ENCODE peak calls at places on chromosomes 12 and 14, in six cellular contexts. E, W, M, S, C and T are unnamed samples.

GRCh38 chr14:103708750-103709187 is 6.5 kb downstream of the XRCC3 start:
- ATAC-seq in E (no peak), W (no peak), M (no peak), S (no peak), C (no peak), T (peak; percentile 42)

GRCh38 chr14:75871181-75871880 is 110.5 kb downstream of the TGFB3 start:
- ATAC-seq in E (no peak), W (no peak), M (no peak), S (no peak), C (no peak), T (no peak)

GRCh38 chr12:21054334-21054733 is 76.7 kb upstream of the SLCO1B1 start:
- ATAC-seq in E (no peak), W (no peak), M (no peak), S (no peak), C (no peak), T (peak; percentile 86)

GRCh38 chr14:63938198-63939005 is 85.6 kb downstream of the SYNE2 start:
- ATAC-seq in E (no peak), W (peak; percentile 84), M (no peak), S (no peak), C (no peak), T (no peak)

GRCh38 chr14:99436247-99437180 is 44.1 kb downstream of the SETD3 start:
- ATAC-seq in E (no peak), W (no peak), M (peak; percentile 65), S (no peak), C (no peak), T (no peak)

GRCh38 chr14:89198544-89199329 is 218.3 kb downstream of the FOXN3 start:
- ATAC-seq in E (no peak), W (no peak), M (peak; percentile 79), S (no peak), C (no peak), T (peak; percentile 35)

GRCh38 chr14:99334277-99334676 is 62.3 kb upstream of the BCL11B start:
- ATAC-seq in E (no peak), W (no peak), M (no peak), S (no peak), C (no peak), T (no peak)

GRCh38 chr12:89280833-89281533 is 71.3 kb downstream of the DUSP6 start:
- ATAC-seq in E (no peak), W (no peak), M (no peak), S (no peak), C (peak; percentile 49), T (no peak)

GRCh38 chr12:24489939-24490338 is 459.0 kb downstream of the BCAT1 start:
- ATAC-seq in E (no peak), W (no peak), M (no peak), S (no peak), C (no peak), T (no peak)

GRCh38 chr14:93579178-93579577 is 148.4 kb downstream of the UNC79 start:
- ATAC-seq in E (no peak), W (no peak), M (no peak), S (no peak), C (no peak), T (no peak)

GRCh38 chr12:117502233-117502632 is 140.8 kb upstream of the NOS1 start:
- ATAC-seq in E (no peak), W (no peak), M (no peak), S (no peak), C (no peak), T (no peak)

GRCh38 chr12:117502633-117503032 is 141.2 kb upstream of the NOS1 start:
- ATAC-seq in E (no peak), W (no peak), M (no peak), S (no peak), C (no peak), T (no peak)

GRCh38 chr12:52175411-52176350 is 16.1 kb downstream of the KRT80 start:
- ATAC-seq in E (peak; percentile 54), W (peak; percentile 76), M (no peak), S (peak; percentile 50), C (peak; percentile 62), T (peak; percentile 24)

GRCh38 chr12:75269209-75269608 is 59.6 kb upstream of the KCNC2 start:
- ATAC-seq in E (no peak), W (peak; percentile 38), M (no peak), S (no peak), C (no peak), T (no peak)

GRCh38 chr14:92625213-92625612 is 111.6 kb downstream of the RIN3 start:
- ATAC-seq in E (peak; percentile 92), W (no peak), M (peak; percentile 75), S (no peak), C (no peak), T (no peak)

GRCh38 chr14:20970983-20971704 is 15.9 kb downstream of the RNASE2 start:
- ATAC-seq in E (peak; percentile 91), W (peak; percentile 98), M (peak; percentile 98), S (peak; percentile 97), C (peak; percentile 93), T (peak; percentile 96)

GRCh38 chr14:20412422-20412821 is 879 bp downstream of the TEP1 start:
- ATAC-seq in E (peak; percentile 0), W (peak; percentile 68), M (peak; percentile 20), S (no peak), C (peak; percentile 10), T (no peak)

GRCh38 chr14:24032727-24033418 is 18.9 kb upstream of the CARMIL3 start:
- ATAC-seq in E (no peak), W (no peak), M (peak; percentile 35), S (no peak), C (no peak), T (peak; percentile 56)

DNA sequence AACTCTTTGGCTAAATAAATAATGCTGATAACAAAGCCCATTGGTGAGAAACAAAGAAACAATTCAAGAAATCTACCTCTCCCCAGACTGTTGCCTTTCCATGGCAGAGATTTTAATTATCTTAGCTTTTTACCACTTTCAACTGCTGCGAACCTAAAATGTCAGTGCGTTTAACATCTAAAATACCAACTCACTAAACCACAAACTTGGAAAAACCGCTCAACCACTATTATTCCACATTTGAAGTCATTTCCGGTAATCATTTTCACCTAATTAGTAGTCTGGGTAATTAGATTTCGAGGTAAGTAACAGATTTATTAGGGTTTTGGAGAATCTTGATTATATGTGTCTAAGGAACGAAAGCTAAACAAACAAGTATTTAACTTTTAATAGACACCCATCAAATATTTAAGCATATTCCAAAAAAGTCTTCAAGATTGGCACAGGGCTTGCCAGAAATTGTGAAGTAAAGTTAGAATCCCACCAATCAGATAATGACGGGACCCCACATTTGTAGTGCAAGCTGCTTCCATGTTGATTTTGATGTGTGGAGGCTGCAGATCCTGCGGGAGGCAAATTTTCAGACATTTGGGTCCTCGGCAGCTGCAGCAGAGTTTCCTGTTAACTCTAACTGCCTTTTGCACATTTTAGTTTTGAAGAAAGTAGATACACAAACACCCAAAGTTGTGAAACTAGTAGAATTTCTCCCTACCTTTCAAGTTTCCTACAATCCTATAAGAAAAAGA is 4.1 kb downstream of the OTX2 start:
- ATAC-seq in E (no peak), W (no peak), M (no peak), S (no peak), C (no peak), T (no peak)
- H3K9me3 ChIP-seq in E (no peaks in the 10 kb centered on the region), W (peaks cover 2% of the 10 kb centered on the region), M (peaks cover 8% of the 10 kb centered on the region), S (no peaks in the 10 kb centered on the region), C (no peaks in the 10 kb centered on the region), T (no peaks in the 10 kb centered on the region)

DNA sequence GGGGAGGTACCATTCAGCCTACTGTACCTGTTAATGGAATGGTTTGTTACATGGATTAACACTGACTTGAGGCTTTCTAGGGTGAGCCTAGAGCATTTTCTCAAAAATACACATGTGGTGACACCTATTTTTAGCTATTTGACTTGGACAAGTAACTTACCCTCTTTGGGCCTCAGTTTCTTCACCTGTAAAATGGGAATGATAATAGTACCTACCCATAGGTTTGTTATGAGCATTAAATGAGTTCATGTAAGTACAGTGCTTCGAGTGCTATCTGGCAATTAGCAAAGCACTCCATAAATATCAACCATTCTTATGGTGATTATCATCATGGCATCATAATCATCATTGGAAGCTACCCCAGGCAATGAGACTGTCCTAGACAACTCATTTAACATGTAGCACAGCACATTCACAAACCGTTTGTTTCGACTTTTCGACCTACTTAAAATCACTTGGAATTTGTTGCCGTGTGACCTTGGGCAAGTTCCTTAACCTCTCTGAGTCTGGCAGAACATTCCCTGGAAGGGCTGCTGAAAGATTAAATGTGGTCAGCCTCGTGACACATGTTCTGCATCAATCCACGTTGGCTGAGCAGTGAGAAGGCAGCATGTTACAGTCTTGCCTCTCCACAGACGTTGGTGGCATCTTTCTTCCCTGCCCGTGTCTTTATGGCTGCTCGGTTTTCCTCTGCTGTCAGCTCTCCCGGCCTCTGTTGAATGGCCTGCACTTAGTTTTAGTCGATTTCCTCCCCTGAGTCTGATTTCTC is 216.7 kb downstream of the CHST11 start:
- ATAC-seq in E (no peak), W (no peak), M (no peak), S (no peak), C (no peak), T (no peak)
- TF ChIP-seq POLR2AphosphoS5 in E (no peak), W (no peak), M (peak; percentile 24), S (no peak), C (no peak), T (peak; percentile 55)

GRCh38 chr12:31471823-31472222 is 119.1 kb downstream of the DENND5B start:
- ATAC-seq in E (peak; percentile 84), W (no peak), M (no peak), S (no peak), C (no peak), T (no peak)
- TF ChIP-seq POLR2A in E (no peak), W (no peak), M (no peak), S (no peak), C (no peak), T (no peak)

GRCh38 chr12:132922676-132923075 is 33.4 kb downstream of the ZNF605 start:
- ATAC-seq in E (no peak), W (no peak), M (no peak), S (no peak), C (no peak), T (no peak)
- H3K9me3 ChIP-seq in E (peaks cover 45% of the 10 kb centered on the region), W (peaks cover 34% of the 10 kb centered on the region), M (peaks cover 98% of the 10 kb centered on the region), S (peaks cover 19% of the 10 kb centered on the region), C (peaks cover 95% of the 10 kb centered on the region), T (peaks cover 15% of the 10 kb centered on the region)

DNA sequence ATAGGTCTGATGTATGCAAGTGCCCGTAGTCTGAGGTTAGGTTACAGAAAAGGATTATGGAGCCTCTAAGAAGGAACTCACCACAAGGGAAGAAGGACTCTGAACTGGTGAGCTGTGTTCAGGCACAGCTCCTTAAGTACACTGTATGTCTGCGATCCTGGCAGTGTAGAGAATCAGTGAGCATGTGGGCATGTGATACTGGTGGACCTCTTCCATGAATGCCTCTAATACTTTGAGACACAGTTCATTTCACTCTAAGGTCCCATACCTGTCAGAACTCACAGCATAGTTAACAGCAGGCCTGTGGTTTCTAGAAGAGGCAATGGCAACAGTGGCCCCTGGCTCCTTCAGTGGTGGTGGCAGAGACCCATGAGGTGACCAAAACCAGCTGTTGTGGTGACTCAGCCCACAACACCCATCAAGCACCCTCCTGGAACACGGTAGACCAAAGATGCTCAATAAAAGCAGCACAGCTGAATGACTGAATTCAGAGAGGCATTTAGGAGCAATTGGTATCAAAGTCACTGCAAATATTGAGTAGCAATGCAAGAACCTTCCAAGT is 6.9 kb upstream of the OR6J1 start:
- ATAC-seq in E (peak; percentile 28), W (peak; percentile 78), M (no peak), S (peak; percentile 82), C (no peak), T (no peak)
- TF ChIP-seq POLR2AphosphoS5 in E (peak; percentile 92), W (peak; percentile 96), M (no peak), S (peak; percentile 98), C (no peak), T (no peak)

GRCh38 chr12:16674885-16675284 is 68.9 kb upstream of the LMO3 start:
- ATAC-seq in E (no peak), W (no peak), M (no peak), S (no peak), C (no peak), T (no peak)
- TF ChIP-seq POLR2A in E (no peak), W (no peak), M (no peak), S (no peak), C (no peak), T (no peak)

GRCh38 chr12:73186272-73186671 is 914.1 kb downstream of the TRHDE start:
- ATAC-seq in E (no peak), W (no peak), M (no peak), S (no peak), C (no peak), T (no peak)
- H3K9me3 ChIP-seq in E (no peaks in the 10 kb centered on the region), W (no peaks in the 10 kb centered on the region), M (peaks cover 5% of the 10 kb centered on the region), S (no peaks in the 10 kb centered on the region), C (peaks cover 68% of the 10 kb centered on the region), T (peaks cover 32% of the 10 kb centered on the region)